ENCODE peak calls at places on chromosome 10, in four cellular contexts. One of them, this sample, is unnamed. For H3K4me1, the result is how much of the 10 kb centered on the place peaks cover.

GRCh38 chr10:116001266-116001857 is 271.6 kb downstream of the GFRA1 start:
- DNase-seq in tibial artery: peak
- DNase-seq in right lobe of liver: peak
- DNase-seq in Panc1: no peak
- DNase-seq in this sample: no peak

GRCh38 chr10:133565441-133566294 is at the start of gene SYCE1:
- DNase-seq in tibial artery: no peak
- DNase-seq in right lobe of liver: peak
- DNase-seq in Panc1: no peak
- DNase-seq in this sample: no peak

GRCh38 chr10:3435671-3436070 is 263.1 kb upstream of the PITRM1 start:
- DNase-seq in tibial artery: no peak
- DNase-seq in right lobe of liver: no peak
- DNase-seq in Panc1: no peak
- DNase-seq in this sample: no peak

GRCh38 chr10:22713853-22714523 is 390 bp downstream of the PIP4K2A start:
- DNase-seq in tibial artery: peak
- DNase-seq in right lobe of liver: peak
- DNase-seq in Panc1: no peak
- DNase-seq in this sample: peak

GRCh38 chr10:30758341-30758740 is 128.8 kb upstream of the LYZL2 start:
- DNase-seq in tibial artery: no peak
- DNase-seq in right lobe of liver: no peak
- DNase-seq in Panc1: no peak
- DNase-seq in this sample: no peak

GRCh38 chr10:56836659-56837058 is 475.6 kb upstream of the ZWINT start:
- DNase-seq in tibial artery: no peak
- DNase-seq in right lobe of liver: no peak
- DNase-seq in Panc1: no peak
- DNase-seq in this sample: no peak

GRCh38 chr10:100104300-100104699 is 22.6 kb upstream of the CPN1 start:
- DNase-seq in tibial artery: no peak
- DNase-seq in right lobe of liver: no peak
- DNase-seq in Panc1: no peak
- DNase-seq in this sample: no peak

GRCh38 chr10:119896061-119896655 is 3.6 kb downstream of the SEC23IP start:
- DNase-seq in tibial artery: no peak
- DNase-seq in right lobe of liver: no peak
- DNase-seq in Panc1: no peak
- DNase-seq in this sample: no peak

GRCh38 chr10:110356628-110357245 is 52.0 kb upstream of the SMNDC1 start:
- DNase-seq in tibial artery: no peak
- DNase-seq in right lobe of liver: no peak
- DNase-seq in Panc1: peak
- DNase-seq in this sample: no peak

GRCh38 chr10:1423676-1424253 is 313.6 kb downstream of the ADARB2 start:
- DNase-seq in tibial artery: no peak
- DNase-seq in right lobe of liver: no peak
- DNase-seq in Panc1: no peak
- DNase-seq in this sample: no peak

GRCh38 chr10:67492317-67493019 is 203.5 kb downstream of the CTNNA3 start:
- DNase-seq in tibial artery: no peak
- DNase-seq in right lobe of liver: no peak
- DNase-seq in Panc1: no peak
- DNase-seq in this sample: no peak

GRCh38 chr10:101035916-101036702 is 5.1 kb downstream of the SFXN3 start:
- DNase-seq in tibial artery: no peak
- DNase-seq in right lobe of liver: no peak
- DNase-seq in Panc1: no peak
- DNase-seq in this sample: no peak

GRCh38 chr10:3807221-3807927 is 22.4 kb upstream of the KLF6 start:
- DNase-seq in tibial artery: no peak
- DNase-seq in right lobe of liver: no peak
- DNase-seq in Panc1: no peak
- DNase-seq in this sample: no peak

GRCh38 chr10:89175821-89176220 is 31.3 kb downstream of the CH25H start:
- DNase-seq in tibial artery: no peak
- DNase-seq in right lobe of liver: no peak
- DNase-seq in Panc1: no peak
- DNase-seq in this sample: no peak

GRCh38 chr10:29685506-29685905 is 50.7 kb upstream of the SVIL start:
- DNase-seq in tibial artery: no peak
- DNase-seq in right lobe of liver: no peak
- DNase-seq in Panc1: no peak
- DNase-seq in this sample: no peak

GRCh38 chr10:52801951-52802350 is 29.4 kb upstream of the MBL2 start:
- DNase-seq in tibial artery: no peak
- DNase-seq in right lobe of liver: no peak
- DNase-seq in Panc1: no peak
- DNase-seq in this sample: no peak

GRCh38 chr10:127907411-127908105 is 655 bp downstream of the PTPRE start:
- DNase-seq in tibial artery: no peak
- DNase-seq in right lobe of liver: no peak
- DNase-seq in Panc1: no peak
- DNase-seq in this sample: peak

GRCh38 chr10:118977022-118977599 is 52.4 kb upstream of the NANOS1 start:
- DNase-seq in tibial artery: no peak
- DNase-seq in right lobe of liver: peak
- DNase-seq in Panc1: no peak
- DNase-seq in this sample: no peak

GRCh38 chr10:72747521-72747920 is 55.6 kb downstream of the MCU start:
- DNase-seq in tibial artery: no peak
- DNase-seq in right lobe of liver: no peak
- DNase-seq in Panc1: no peak
- DNase-seq in this sample: no peak

GRCh38 chr10:84140036-84140379 is 699 bp downstream of the GHITM start:
- DNase-seq in tibial artery: no peak
- DNase-seq in right lobe of liver: peak
- DNase-seq in Panc1: no peak
- DNase-seq in this sample: no peak

GRCh38 chr10:8712653-8713052 is 658.2 kb downstream of the GATA3 start:
- DNase-seq in tibial artery: no peak
- DNase-seq in right lobe of liver: no peak
- DNase-seq in Panc1: no peak
- DNase-seq in this sample: no peak

GRCh38 chr10:28728396-28728795 is 51.1 kb downstream of the BAMBI start:
- DNase-seq in tibial artery: no peak
- DNase-seq in right lobe of liver: no peak
- DNase-seq in Panc1: no peak
- DNase-seq in this sample: no peak

DNA sequence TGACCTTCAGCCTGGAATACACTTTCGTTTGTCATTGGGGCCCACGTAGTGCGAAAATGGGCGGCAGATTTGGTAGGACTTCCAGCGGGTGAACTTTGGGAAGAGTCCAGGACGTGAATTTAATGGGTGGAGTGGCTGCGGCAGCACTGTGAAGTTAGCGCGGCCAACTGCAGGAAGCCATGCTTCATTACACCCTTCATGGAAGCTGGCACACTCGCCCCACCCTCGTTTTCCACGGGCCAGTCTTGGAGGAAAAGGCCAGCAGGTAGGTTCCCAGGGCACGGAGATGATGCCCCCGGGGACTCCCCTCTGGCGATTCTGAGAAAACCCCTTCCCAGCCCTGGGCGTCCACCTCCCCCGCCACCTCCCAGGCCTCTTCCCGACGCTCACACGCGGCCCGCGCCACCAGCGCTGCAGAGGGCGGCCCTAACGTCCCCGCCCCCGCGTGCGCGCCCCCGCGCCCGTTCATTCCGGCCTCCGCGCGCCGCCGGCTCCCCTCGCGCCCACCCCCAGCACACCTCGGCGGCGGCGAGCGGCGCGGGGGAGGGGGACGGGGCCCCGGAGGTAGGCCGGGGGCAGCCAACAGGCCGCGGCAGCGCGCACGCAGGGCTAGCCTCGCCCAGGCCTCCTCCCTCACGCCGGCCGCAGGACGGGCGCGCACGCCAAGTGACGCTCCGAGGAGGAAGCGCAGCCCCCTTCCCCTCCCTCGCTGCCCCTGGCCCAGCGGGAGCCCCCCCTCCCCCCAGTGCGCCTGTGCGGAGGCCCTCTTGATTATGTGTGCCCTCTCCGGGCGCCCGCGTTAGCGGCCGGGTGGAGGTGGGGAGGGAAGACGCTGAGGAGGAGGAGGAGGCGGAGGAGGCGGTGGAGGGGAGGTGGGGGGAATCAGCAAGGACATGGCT is at the start of gene MLLT10:
- DNase-seq in tibial artery: peak
- DNase-seq in right lobe of liver: peak
- DNase-seq in Panc1: no peak
- DNase-seq in this sample: peak
- TF ChIP-seq CTCF in tibial artery: peak
- TF ChIP-seq CTCF in right lobe of liver: no peak
- TF ChIP-seq CTCF in Panc1: no peak
- TF ChIP-seq CTCF in this sample: no peak

DNA sequence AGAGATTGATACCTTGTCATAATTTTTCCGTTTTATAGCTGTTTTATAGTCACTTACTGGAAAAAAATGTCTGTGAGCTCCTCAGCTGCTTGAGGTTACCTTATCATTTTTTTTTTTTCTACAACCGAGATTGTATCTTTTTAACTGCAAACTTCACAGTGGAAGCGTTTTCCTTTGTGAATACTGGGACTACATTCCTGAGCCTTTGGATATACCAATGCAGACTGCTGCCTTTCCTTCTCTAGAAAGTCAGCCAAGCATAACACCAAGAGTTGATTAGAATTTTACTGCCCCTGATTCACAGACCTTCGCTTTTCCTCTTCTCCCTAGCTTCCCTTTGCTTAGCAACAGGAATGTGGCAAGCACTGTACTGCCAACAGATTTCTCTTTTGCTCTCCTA is 170.5 kb downstream of the PRKG1 start:
- DNase-seq in tibial artery: no peak
- DNase-seq in right lobe of liver: no peak
- DNase-seq in Panc1: no peak
- DNase-seq in this sample: no peak
- H3K4me3 ChIP-seq in tibial artery: no peak
- H3K4me3 ChIP-seq in right lobe of liver: no peak
- H3K4me3 ChIP-seq in Panc1: no peak
- H3K4me3 ChIP-seq in this sample: no peak

DNA sequence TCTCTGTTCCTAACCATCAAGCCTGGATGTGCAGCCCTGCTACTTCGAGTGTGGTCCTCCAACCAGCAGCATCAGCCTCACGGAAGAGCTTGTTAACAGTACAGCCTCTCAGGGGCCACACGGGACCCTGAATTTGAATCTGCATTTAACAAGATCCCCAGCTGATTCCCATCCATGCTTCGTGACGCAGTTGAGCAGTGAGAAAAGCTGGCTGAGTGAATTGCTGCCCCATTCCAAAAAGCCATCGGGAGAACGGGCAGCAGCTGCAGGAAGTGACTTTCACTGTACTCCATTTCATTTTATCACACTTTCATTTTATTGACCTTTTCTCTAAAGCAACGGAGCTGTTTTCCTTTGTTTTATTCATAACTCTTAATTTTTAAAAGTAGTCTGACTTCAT is 22.5 kb downstream of the FAM171A1 start:
- DNase-seq in tibial artery: no peak
- DNase-seq in right lobe of liver: no peak
- DNase-seq in Panc1: no peak
- DNase-seq in this sample: no peak
- H3K4me1 ChIP-seq in tibial artery: under half
- H3K4me1 ChIP-seq in right lobe of liver: under half
- H3K4me1 ChIP-seq in Panc1: under half
- H3K4me1 ChIP-seq in this sample: under half

DNA sequence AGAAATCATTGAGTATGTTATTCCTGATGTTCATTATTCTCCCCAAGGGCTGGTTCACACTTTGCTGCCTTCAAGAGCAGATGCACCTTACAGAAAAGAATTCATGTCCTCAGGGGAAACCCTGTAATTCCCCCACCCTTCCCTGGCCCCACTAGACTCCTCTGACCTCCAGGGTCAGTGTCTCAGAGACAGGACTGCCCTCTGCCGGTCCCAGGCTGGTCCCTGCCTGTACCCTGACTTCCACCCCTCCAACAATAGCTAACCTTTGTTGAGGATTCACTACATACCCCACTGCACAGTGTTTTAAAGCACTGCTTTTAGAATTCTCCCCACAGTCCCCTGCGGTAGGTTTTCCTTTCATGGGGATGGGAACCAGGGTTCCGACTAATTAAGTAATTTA is 4.4 kb upstream of the SEPHS1 start:
- DNase-seq in tibial artery: no peak
- DNase-seq in right lobe of liver: no peak
- DNase-seq in Panc1: no peak
- DNase-seq in this sample: no peak
- TF ChIP-seq CTCF in tibial artery: no peak
- TF ChIP-seq CTCF in right lobe of liver: peak
- TF ChIP-seq CTCF in Panc1: no peak
- TF ChIP-seq CTCF in this sample: no peak

DNA sequence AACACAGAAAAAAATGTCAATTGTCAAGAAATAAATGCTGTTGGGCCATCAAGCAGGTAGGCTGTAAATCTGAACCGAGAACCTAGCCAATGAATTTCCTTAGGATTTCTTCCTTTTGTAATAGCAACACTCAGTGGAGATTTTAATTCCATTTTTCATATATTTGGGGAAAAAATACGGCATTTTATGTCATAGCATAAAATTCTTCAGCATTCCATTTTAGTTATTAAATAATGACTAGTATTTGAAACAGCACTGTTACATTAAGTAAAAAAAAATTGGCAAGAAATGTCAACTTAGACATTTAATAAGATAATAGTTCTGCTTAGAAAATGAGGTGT is 12.3 kb upstream of the VIM start:
- DNase-seq in tibial artery: no peak
- DNase-seq in right lobe of liver: no peak
- DNase-seq in Panc1: no peak
- DNase-seq in this sample: no peak
- H3K4me3 ChIP-seq in tibial artery: no peak
- H3K4me3 ChIP-seq in right lobe of liver: no peak
- H3K4me3 ChIP-seq in Panc1: peak
- H3K4me3 ChIP-seq in this sample: no peak

GRCh38 chr10:49110684-49111319 is 4.5 kb downstream of the VSTM4 start:
- DNase-seq in tibial artery: no peak
- DNase-seq in right lobe of liver: no peak
- DNase-seq in Panc1: no peak
- DNase-seq in this sample: peak
- H3K4me1 ChIP-seq in tibial artery: half or more
- H3K4me1 ChIP-seq in right lobe of liver: under half
- H3K4me1 ChIP-seq in Panc1: under half
- H3K4me1 ChIP-seq in this sample: under half